ENCODE peak calls at places on chromosomes 5 and 9, in seven cellular contexts. One of them, this sample, is unnamed.

GRCh38 chr5:75671506-75671905 is 45.7 kb downstream of the POC5 start:
- DNase-seq in foreskin fibroblast: no peak
- DNase-seq in neural crest cell: no peak
- DNase-seq in T follicular helper cell: no peak
- DNase-seq in GM12865: no peak
- DNase-seq in DMS 273 treated with DMSO at 0.1 percent for 48 hours: no peak
- DNase-seq in DMS153: no peak
- DNase-seq in this sample: no peak

GRCh38 chr5:160565376-160565775 is 143.7 kb downstream of the PTTG1 start:
- DNase-seq in GM12865: no peak
- DNase-seq in DMS 273 treated with DMSO at 0.1 percent for 48 hours: no peak
- DNase-seq in T follicular helper cell: no peak
- DNase-seq in neural crest cell: no peak
- DNase-seq in DMS153: no peak
- DNase-seq in foreskin fibroblast: no peak
- DNase-seq in this sample: no peak

GRCh38 chr5:164663223-164663989 is 1158.0 kb downstream of the MAT2B start:
- DNase-seq in T follicular helper cell: no peak
- DNase-seq in foreskin fibroblast: no peak
- DNase-seq in DMS153: no peak
- DNase-seq in neural crest cell: no peak
- DNase-seq in DMS 273 treated with DMSO at 0.1 percent for 48 hours: no peak
- DNase-seq in GM12865: no peak
- DNase-seq in this sample: no peak

GRCh38 chr9:75488082-75488713 is 399.9 kb downstream of the OSTF1 start:
- DNase-seq in GM12865: no peak
- DNase-seq in T follicular helper cell: no peak
- DNase-seq in neural crest cell: no peak
- DNase-seq in DMS153: no peak
- DNase-seq in foreskin fibroblast: no peak
- DNase-seq in DMS 273 treated with DMSO at 0.1 percent for 48 hours: no peak
- DNase-seq in this sample: no peak

GRCh38 chr5:90571147-90571773 is 12.7 kb downstream of the ADGRV1 start:
- DNase-seq in DMS 273 treated with DMSO at 0.1 percent for 48 hours: no peak
- DNase-seq in DMS153: no peak
- DNase-seq in GM12865: no peak
- DNase-seq in neural crest cell: no peak
- DNase-seq in T follicular helper cell: no peak
- DNase-seq in foreskin fibroblast: peak
- DNase-seq in this sample: no peak

GRCh38 chr9:92154016-92154415 is 38.8 kb upstream of the SPTLC1 start:
- DNase-seq in DMS153: no peak
- DNase-seq in neural crest cell: no peak
- DNase-seq in GM12865: no peak
- DNase-seq in DMS 273 treated with DMSO at 0.1 percent for 48 hours: no peak
- DNase-seq in foreskin fibroblast: no peak
- DNase-seq in T follicular helper cell: no peak
- DNase-seq in this sample: no peak

GRCh38 chr5:39678533-39678932 is 253.8 kb upstream of the DAB2 start:
- DNase-seq in DMS153: no peak
- DNase-seq in DMS 273 treated with DMSO at 0.1 percent for 48 hours: no peak
- DNase-seq in foreskin fibroblast: no peak
- DNase-seq in neural crest cell: no peak
- DNase-seq in GM12865: no peak
- DNase-seq in T follicular helper cell: no peak
- DNase-seq in this sample: no peak

GRCh38 chr5:133708451-133708850 is 96.1 kb upstream of the FSTL4 start:
- DNase-seq in foreskin fibroblast: no peak
- DNase-seq in T follicular helper cell: no peak
- DNase-seq in GM12865: no peak
- DNase-seq in neural crest cell: no peak
- DNase-seq in DMS153: no peak
- DNase-seq in DMS 273 treated with DMSO at 0.1 percent for 48 hours: no peak
- DNase-seq in this sample: no peak

This sample was measured in Jurkat, Clone E6-1.